ENCODE peak calls at places on chromosomes 16 and 17, in ten cellular contexts. Y, L, J, G, T, B, V, R, I and P are unnamed samples.

GRCh38 chr17:10033982-10034381 is 128.9 kb upstream of the RCVRN start:
- DNase-seq in Y (no peak), L (no peak), J (no peak), G (no peak), T (no peak), B (no peak), V (no peak), R (no peak), I (no peak), P (peak)

GRCh38 chr17:19646788-19647696 is 1.5 kb upstream of the ALDH3A2 start:
- DNase-seq in Y (no peak), L (no peak), J (no peak), G (no peak), T (no peak), B (no peak), V (no peak), R (no peak), I (no peak), P (no peak)

GRCh38 chr16:85608887-85609286 is 4.2 kb upstream of the GSE1 start:
- DNase-seq in Y (no peak), L (no peak), J (no peak), G (no peak), T (no peak), B (no peak), V (no peak), R (no peak), I (no peak), P (no peak)

GRCh38 chr17:3956983-3957382 is 7.3 kb downstream of the ATP2A3 start:
- DNase-seq in Y (no peak), L (no peak), J (no peak), G (no peak), T (no peak), B (no peak), V (no peak), R (no peak), I (no peak), P (no peak)

GRCh38 chr16:28303132-28303531 is 10.8 kb downstream of the SBK1 start:
- DNase-seq in Y (no peak), L (no peak), J (no peak), G (no peak), T (no peak), B (no peak), V (no peak), R (no peak), I (no peak), P (no peak)

GRCh38 chr17:41547378-41547841 is 19.3 kb upstream of the KRT19 start:
- DNase-seq in Y (no peak), L (no peak), J (no peak), G (no peak), T (no peak), B (no peak), V (no peak), R (no peak), I (no peak), P (no peak)

GRCh38 chr16:6335072-6335471 is 997.6 kb upstream of the RBFOX1 start:
- DNase-seq in Y (no peak), L (no peak), J (no peak), G (no peak), T (no peak), B (no peak), V (no peak), R (peak), I (no peak), P (no peak)

GRCh38 chr17:77385750-77386501 is 245.2 kb downstream of the SEC14L1 start:
- DNase-seq in Y (no peak), L (no peak), J (no peak), G (peak), T (no peak), B (no peak), V (no peak), R (no peak), I (no peak), P (no peak)

GRCh38 chr17:32943206-32943605 is 15.3 kb downstream of the TMEM98 start:
- DNase-seq in Y (no peak), L (no peak), J (no peak), G (no peak), T (no peak), B (no peak), V (peak), R (no peak), I (no peak), P (no peak)

GRCh38 chr16:637081-638018 is 1.2 kb upstream of the METTL26 start:
- DNase-seq in Y (peak), L (peak), J (peak), G (no peak), T (peak), B (peak), V (peak), R (peak), I (no peak), P (peak)

GRCh38 chr17:73748521-73748920 is 104.3 kb upstream of the SDK2 start:
- DNase-seq in Y (no peak), L (no peak), J (no peak), G (no peak), T (no peak), B (no peak), V (no peak), R (no peak), I (no peak), P (no peak)

GRCh38 chr17:79944821-79945391 is 90.8 kb downstream of the TBC1D16 start:
- DNase-seq in Y (no peak), L (no peak), J (no peak), G (no peak), T (no peak), B (no peak), V (no peak), R (peak), I (no peak), P (no peak)

GRCh38 chr17:56595831-56596740 is 2.6 kb downstream of the NOG start:
- DNase-seq in Y (no peak), L (no peak), J (peak), G (no peak), T (no peak), B (no peak), V (no peak), R (no peak), I (no peak), P (no peak)

GRCh38 chr17:8662076-8662831 is 31.7 kb upstream of the MYH10 start:
- DNase-seq in Y (no peak), L (no peak), J (no peak), G (no peak), T (no peak), B (no peak), V (no peak), R (no peak), I (no peak), P (no peak)

GRCh38 chr16:705748-706188 is at the start of gene FBXL16:
- DNase-seq in Y (no peak), L (no peak), J (peak), G (no peak), T (peak), B (no peak), V (no peak), R (no peak), I (no peak), P (peak)

GRCh38 chr16:46972971-46973456 is 460 bp downstream of the DNAJA2 start:
- DNase-seq in Y (no peak), L (no peak), J (peak), G (no peak), T (no peak), B (peak), V (peak), R (peak), I (no peak), P (peak)

GRCh38 chr17:37483311-37484039 is 6.2 kb upstream of the DUSP14 start:
- DNase-seq in Y (no peak), L (no peak), J (peak), G (no peak), T (no peak), B (no peak), V (no peak), R (no peak), I (no peak), P (no peak)

GRCh38 chr16:66248096-66248495 is 118.4 kb upstream of the CDH5 start:
- DNase-seq in Y (no peak), L (no peak), J (no peak), G (no peak), T (peak), B (no peak), V (peak), R (no peak), I (no peak), P (peak)

GRCh38 chr17:7613769-7614421 is 802 bp downstream of the FXR2 start:
- DNase-seq in Y (no peak), L (no peak), J (no peak), G (no peak), T (no peak), B (no peak), V (no peak), R (no peak), I (no peak), P (no peak)

GRCh38 chr16:53865492-53865863 is 161.5 kb downstream of the FTO start:
- DNase-seq in Y (no peak), L (no peak), J (no peak), G (no peak), T (peak), B (no peak), V (no peak), R (no peak), I (peak), P (no peak)

GRCh38 chr16:57668259-57668563 is at the start of gene ADGRG3:
- DNase-seq in Y (no peak), L (no peak), J (no peak), G (no peak), T (no peak), B (no peak), V (no peak), R (no peak), I (no peak), P (no peak)

GRCh38 chr16:89546781-89547180 is 13.7 kb upstream of the RPL13 start:
- DNase-seq in Y (no peak), L (no peak), J (no peak), G (no peak), T (no peak), B (no peak), V (no peak), R (no peak), I (no peak), P (no peak)

GRCh38 chr17:43599046-43599395 is 52.9 kb upstream of the ETV4 start:
- DNase-seq in Y (no peak), L (no peak), J (no peak), G (no peak), T (no peak), B (no peak), V (no peak), R (no peak), I (no peak), P (no peak)

GRCh38 chr17:73489333-73489732 is 154.9 kb downstream of the SDK2 start:
- DNase-seq in Y (no peak), L (no peak), J (no peak), G (no peak), T (no peak), B (no peak), V (no peak), R (no peak), I (no peak), P (no peak)

GRCh38 chr16:85746431-85747227 is 4.3 kb downstream of the C16orf74 start:
- DNase-seq in Y (no peak), L (no peak), J (no peak), G (no peak), T (no peak), B (no peak), V (no peak), R (no peak), I (peak), P (no peak)

GRCh38 chr16:3187798-3188674 is at the start of gene OR1F1:
- DNase-seq in Y (no peak), L (no peak), J (peak), G (no peak), T (no peak), B (peak), V (no peak), R (peak), I (no peak), P (no peak)

GRCh38 chr16:67979955-67980678 is at the start of gene DPEP3:
- DNase-seq in Y (no peak), L (no peak), J (no peak), G (no peak), T (no peak), B (no peak), V (no peak), R (no peak), I (no peak), P (no peak)

GRCh38 chr16:15043344-15043743 is 12.5 kb downstream of the NTAN1 start:
- DNase-seq in Y (no peak), L (no peak), J (no peak), G (no peak), T (no peak), B (no peak), V (no peak), R (no peak), I (peak), P (no peak)

GRCh38 chr17:50909765-50910661 is 43.9 kb upstream of the TOB1 start:
- DNase-seq in Y (no peak), L (peak), J (no peak), G (no peak), T (no peak), B (peak), V (no peak), R (no peak), I (no peak), P (no peak)

GRCh38 chr16:19926449-19927390 is 42.1 kb upstream of the GPRC5B start:
- DNase-seq in Y (no peak), L (no peak), J (no peak), G (no peak), T (no peak), B (no peak), V (no peak), R (no peak), I (no peak), P (no peak)

GRCh38 chr16:65975049-65975708 is 391.3 kb upstream of the CDH5 start:
- DNase-seq in Y (no peak), L (no peak), J (no peak), G (no peak), T (no peak), B (no peak), V (no peak), R (no peak), I (no peak), P (no peak)

GRCh38 chr16:85002643-85003042 is 8.7 kb downstream of the ZDHHC7 start:
- DNase-seq in Y (peak), L (no peak), J (no peak), G (no peak), T (no peak), B (no peak), V (no peak), R (no peak), I (no peak), P (no peak)

GRCh38 chr16:57565461-57565860 is 23.0 kb downstream of the ADGRG5 start:
- DNase-seq in Y (no peak), L (no peak), J (no peak), G (no peak), T (no peak), B (no peak), V (no peak), R (no peak), I (no peak), P (no peak)